ENCODE peak calls at places on chromosomes 2 and 18, in five cellular contexts. N, U, R, T and Y are unnamed samples.

GRCh38 chr2:211175956-211176355 is 619.6 kb downstream of the CPS1 start:
- DNase-seq in N (no peak), U (no peak), R (peak), T (no peak), Y (no peak)

GRCh38 chr18:75896865-75897264 is 469.4 kb upstream of the SMIM21 start:
- DNase-seq in N (no peak), U (no peak), R (no peak), T (peak), Y (no peak)

GRCh38 chr2:188399159-188399558 is 107.5 kb downstream of the GULP1 start:
- DNase-seq in N (no peak), U (no peak), R (no peak), T (peak), Y (no peak)

GRCh38 chr2:132669854-132670103 is 226 bp downstream of the LYPD1 start:
- DNase-seq in N (no peak), U (no peak), R (no peak), T (peak), Y (no peak)

GRCh38 chr2:141306368-141306767 is 824.4 kb downstream of the LRP1B start:
- DNase-seq in N (no peak), U (no peak), R (no peak), T (no peak), Y (no peak)

GRCh38 chr2:129008881-129009554 is 690.4 kb upstream of the HS6ST1 start:
- DNase-seq in N (no peak), U (no peak), R (no peak), T (no peak), Y (no peak)

GRCh38 chr2:170713280-170714155 is 1.6 kb upstream of the SP5 start:
- DNase-seq in N (no peak), U (no peak), R (no peak), T (peak), Y (no peak)

GRCh38 chr2:164495491-164496223 is 125.6 kb downstream of the GRB14 start:
- DNase-seq in N (no peak), U (no peak), R (peak), T (peak), Y (peak)

GRCh38 chr2:45816273-45816672 is 164.8 kb downstream of the PRKCE start:
- DNase-seq in N (peak), U (no peak), R (peak), T (no peak), Y (no peak)

GRCh38 chr2:33136570-33136969 is 189.8 kb downstream of the LTBP1 start:
- DNase-seq in N (no peak), U (no peak), R (peak), T (no peak), Y (no peak)

GRCh38 chr2:121356058-121356640 is 71.1 kb upstream of the TFCP2L1 start:
- DNase-seq in N (peak), U (no peak), R (peak), T (peak), Y (peak)

GRCh38 chr2:144403940-144404339 is 116.0 kb downstream of the ZEB2 start:
- DNase-seq in N (no peak), U (no peak), R (no peak), T (no peak), Y (no peak)

GRCh38 chr2:226310081-226310625 is 489.5 kb downstream of the IRS1 start:
- DNase-seq in N (no peak), U (no peak), R (peak), T (no peak), Y (no peak)

GRCh38 chr2:29393676-29394075 is 278.5 kb downstream of the CLIP4 start:
- DNase-seq in N (no peak), U (no peak), R (no peak), T (no peak), Y (no peak)

GRCh38 chr2:142980246-142981068 is 103.0 kb downstream of the KYNU start:
- DNase-seq in N (no peak), U (no peak), R (peak), T (peak), Y (no peak)

GRCh38 chr2:9311488-9311887 is 104.9 kb downstream of the ASAP2 start:
- DNase-seq in N (no peak), U (no peak), R (peak), T (no peak), Y (no peak)

GRCh38 chr2:172021074-172021931 is 21.6 kb downstream of the METAP1D start:
- DNase-seq in N (no peak), U (no peak), R (no peak), T (peak), Y (no peak)

GRCh38 chr18:53004798-53005197 is 664.8 kb downstream of the DCC start:
- DNase-seq in N (no peak), U (no peak), R (no peak), T (peak), Y (no peak)

GRCh38 chr2:241036397-241036963 is 38.1 kb downstream of the SNED1 start:
- DNase-seq in N (no peak), U (no peak), R (no peak), T (peak), Y (no peak)

GRCh38 chr2:28231110-28231621 is 161.5 kb upstream of the FOSL2 start:
- DNase-seq in N (no peak), U (no peak), R (peak), T (no peak), Y (no peak)

GRCh38 chr2:133856678-133857077 is 288.4 kb upstream of the NCKAP5 start:
- DNase-seq in N (no peak), U (no peak), R (no peak), T (no peak), Y (no peak)

GRCh38 chr2:163453920-163454319 is 281.9 kb downstream of the FIGN start:
- DNase-seq in N (no peak), U (no peak), R (no peak), T (no peak), Y (no peak)

GRCh38 chr2:112634153-112634873 is 11.4 kb upstream of the SLC20A1 start:
- DNase-seq in N (no peak), U (no peak), R (no peak), T (no peak), Y (no peak)

GRCh38 chr2:68829764-68830163 is 41.4 kb downstream of the BMP10 start:
- DNase-seq in N (no peak), U (no peak), R (no peak), T (no peak), Y (no peak)

GRCh38 chr2:18440777-18441176 is 119.7 kb downstream of the RDH14 start:
- DNase-seq in N (no peak), U (no peak), R (no peak), T (no peak), Y (no peak)

GRCh38 chr18:34723143-34723542 is 13.0 kb downstream of the DTNA start:
- DNase-seq in N (no peak), U (no peak), R (peak), T (no peak), Y (peak)

GRCh38 chr2:2524340-2524941 is 193.4 kb upstream of the MYT1L start:
- DNase-seq in N (no peak), U (no peak), R (no peak), T (no peak), Y (no peak)

GRCh38 chr2:179574061-179574519 is 287.3 kb downstream of the ZNF385B start:
- DNase-seq in N (peak), U (no peak), R (no peak), T (no peak), Y (no peak)

GRCh38 chr2:179579744-179580143 is 281.7 kb downstream of the ZNF385B start:
- DNase-seq in N (no peak), U (no peak), R (peak), T (no peak), Y (no peak)

GRCh38 chr2:179580378-179581146 is 280.9 kb downstream of the ZNF385B start:
- DNase-seq in N (no peak), U (no peak), R (peak), T (no peak), Y (no peak)

GRCh38 chr2:179581605-179582004 is 279.8 kb downstream of the ZNF385B start:
- DNase-seq in N (no peak), U (no peak), R (no peak), T (no peak), Y (no peak)

DNA sequence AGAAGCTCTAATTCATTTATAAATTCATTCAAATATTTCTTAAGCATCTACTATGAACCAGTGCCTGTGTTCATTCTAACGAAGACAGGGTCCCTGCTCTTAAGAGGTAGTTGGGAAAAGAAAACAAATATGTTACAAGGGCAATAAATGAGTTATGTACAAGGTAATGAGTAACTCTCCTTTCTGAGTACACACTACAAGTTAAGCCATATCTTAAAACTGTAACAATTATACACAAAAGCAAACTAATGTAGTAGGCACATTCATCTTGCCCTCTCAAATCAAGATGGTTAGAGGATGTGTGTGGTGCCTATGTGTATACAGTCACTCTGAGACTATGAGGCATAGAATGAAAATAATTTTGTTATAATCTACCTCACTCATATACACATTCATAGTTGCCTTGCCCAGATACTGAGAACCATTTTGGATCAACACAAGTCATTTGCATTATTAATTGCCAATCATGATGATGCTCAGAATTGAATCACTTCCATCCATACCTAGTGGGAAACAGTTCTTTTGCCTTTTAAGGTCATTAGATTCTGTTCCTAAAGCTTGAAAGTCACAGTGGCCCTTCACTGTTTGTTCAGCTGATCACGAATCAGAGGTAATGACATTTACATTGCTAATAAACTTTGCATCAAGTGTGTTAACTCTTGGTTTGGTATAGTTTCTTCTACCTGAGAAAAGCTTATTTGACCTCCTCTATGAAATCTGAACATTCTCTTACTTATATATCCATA is 283.1 kb downstream of the ZNF385B start:
- DNase-seq in N (no peak), U (no peak), R (no peak), T (no peak), Y (no peak)
- H3K4me3 ChIP-seq in N (no peak), U (no peak), R (no peak), T (no peak), Y (no peak)

GRCh38 chr2:196291873-196292800 is 120.8 kb upstream of the STK17B start:
- DNase-seq in N (peak), U (no peak), R (no peak), T (peak), Y (no peak)
- H3K4me3 ChIP-seq in N (no peak), U (no peak), R (no peak), T (no peak), Y (no peak)

GRCh38 chr2:179022685-179023084 is 27.3 kb downstream of the CCDC141 start:
- DNase-seq in N (no peak), U (no peak), R (no peak), T (no peak), Y (no peak)
- H3K4me3 ChIP-seq in N (no peak), U (no peak), R (no peak), T (no peak), Y (no peak)

GRCh38 chr2:161418275-161418714 is 2.2 kb downstream of the TBR1 start:
- DNase-seq in N (no peak), U (no peak), R (no peak), T (peak), Y (no peak)
- H3K4me3 ChIP-seq in N (no peak), U (peak), R (no peak), T (peak), Y (no peak)

GRCh38 chr18:51092097-51092496 is 62.1 kb downstream of the SMAD4 start:
- DNase-seq in N (no peak), U (no peak), R (no peak), T (no peak), Y (no peak)

GRCh38 chr18:51098513-51098912 is 68.5 kb downstream of the SMAD4 start:
- DNase-seq in N (no peak), U (no peak), R (no peak), T (no peak), Y (no peak)

GRCh38 chr18:51100371-51101000 is 70.5 kb downstream of the SMAD4 start:
- DNase-seq in N (no peak), U (no peak), R (no peak), T (peak), Y (no peak)

GRCh38 chr18:51098082-51098481 is 68.1 kb downstream of the SMAD4 start:
- DNase-seq in N (no peak), U (no peak), R (no peak), T (no peak), Y (no peak)

GRCh38 chr18:51097046-51097822 is 67.2 kb downstream of the SMAD4 start:
- DNase-seq in N (no peak), U (no peak), R (no peak), T (no peak), Y (no peak)
- H3K4me3 ChIP-seq in N (no peak), U (no peak), R (no peak), T (no peak), Y (no peak)

GRCh38 chr2:7882296-7882695 is 799.6 kb upstream of the ID2 start:
- DNase-seq in N (no peak), U (no peak), R (no peak), T (no peak), Y (no peak)
- H3K4me3 ChIP-seq in N (no peak), U (no peak), R (no peak), T (no peak), Y (no peak)

GRCh38 chr2:27095745-27096651 is 9.4 kb downstream of the KHK start:
- DNase-seq in N (peak), U (no peak), R (peak), T (peak), Y (peak)
- H3K4me3 ChIP-seq in N (no peak), U (peak), R (no peak), T (peak), Y (peak)

GRCh38 chr2:217935245-217935879 is 67.4 kb downstream of the TNS1 start:
- DNase-seq in N (no peak), U (no peak), R (peak), T (peak), Y (no peak)
- H3K4me3 ChIP-seq in N (no peak), U (peak), R (no peak), T (peak), Y (no peak)